ENCODE peak calls at places on chromosomes 7 and 10, in nine cellular contexts. One of them, this sample, is unnamed.

GRCh38 chr7:66033471-66034385 is 41.9 kb upstream of the ASL start:
- DNase-seq in NCI-H774: no peak
- DNase-seq in OCI-LY7: no peak
- DNase-seq in MV-4-11: no peak
- DNase-seq in T-helper 2 cell: no peak
- DNase-seq in posterior cingulate gyrus: no peak
- DNase-seq in keratinocyte: no peak
- DNase-seq in right atrium auricular region: no peak
- DNase-seq in sciatic nerve: no peak
- DNase-seq in this sample: no peak

GRCh38 chr7:152145853-152146466 is 120.5 kb downstream of the GALNT11 start:
- DNase-seq in NCI-H774: no peak
- DNase-seq in OCI-LY7: peak; percentile 30
- DNase-seq in MV-4-11: peak; percentile 38
- DNase-seq in T-helper 2 cell: no peak
- DNase-seq in posterior cingulate gyrus: peak; percentile 23
- DNase-seq in keratinocyte: no peak
- DNase-seq in right atrium auricular region: no peak
- DNase-seq in sciatic nerve: no peak
- DNase-seq in this sample: no peak

GRCh38 chr10:3494879-3495230 is 290.2 kb downstream of the KLF6 start:
- DNase-seq in NCI-H774: no peak
- DNase-seq in OCI-LY7: no peak
- DNase-seq in MV-4-11: no peak
- DNase-seq in T-helper 2 cell: no peak
- DNase-seq in posterior cingulate gyrus: no peak
- DNase-seq in keratinocyte: no peak
- DNase-seq in right atrium auricular region: no peak
- DNase-seq in sciatic nerve: no peak
- DNase-seq in this sample: no peak

GRCh38 chr10:101453791-101454718 is 100.1 kb downstream of the BTRC start:
- DNase-seq in NCI-H774: no peak
- DNase-seq in OCI-LY7: no peak
- DNase-seq in MV-4-11: peak; percentile 30
- DNase-seq in T-helper 2 cell: no peak
- DNase-seq in posterior cingulate gyrus: no peak
- DNase-seq in keratinocyte: no peak
- DNase-seq in right atrium auricular region: no peak
- DNase-seq in sciatic nerve: no peak
- DNase-seq in this sample: no peak

GRCh38 chr10:83606275-83606674 is 533.0 kb upstream of the GHITM start:
- DNase-seq in NCI-H774: no peak
- DNase-seq in OCI-LY7: no peak
- DNase-seq in MV-4-11: no peak
- DNase-seq in T-helper 2 cell: no peak
- DNase-seq in posterior cingulate gyrus: no peak
- DNase-seq in keratinocyte: no peak
- DNase-seq in right atrium auricular region: no peak
- DNase-seq in sciatic nerve: no peak
- DNase-seq in this sample: no peak

GRCh38 chr10:71286521-71287294 is 32.4 kb upstream of the SLC29A3 start:
- DNase-seq in NCI-H774: no peak
- DNase-seq in OCI-LY7: no peak
- DNase-seq in MV-4-11: no peak
- DNase-seq in T-helper 2 cell: no peak
- DNase-seq in posterior cingulate gyrus: no peak
- DNase-seq in keratinocyte: no peak
- DNase-seq in right atrium auricular region: no peak
- DNase-seq in sciatic nerve: no peak
- DNase-seq in this sample: no peak

GRCh38 chr10:94230134-94230785 is 132.5 kb downstream of the NOC3L start:
- DNase-seq in NCI-H774: no peak
- DNase-seq in OCI-LY7: no peak
- DNase-seq in MV-4-11: no peak
- DNase-seq in T-helper 2 cell: no peak
- DNase-seq in posterior cingulate gyrus: no peak
- DNase-seq in keratinocyte: no peak
- DNase-seq in right atrium auricular region: no peak
- DNase-seq in sciatic nerve: no peak
- DNase-seq in this sample: no peak

GRCh38 chr10:100339236-100339635 is 7.8 kb upstream of the SCD start:
- DNase-seq in NCI-H774: no peak
- DNase-seq in OCI-LY7: peak; percentile 74
- DNase-seq in MV-4-11: peak; percentile 88
- DNase-seq in T-helper 2 cell: no peak
- DNase-seq in posterior cingulate gyrus: no peak
- DNase-seq in keratinocyte: no peak
- DNase-seq in right atrium auricular region: no peak
- DNase-seq in sciatic nerve: no peak
- DNase-seq in this sample: no peak

GRCh38 chr10:60569681-60570080 is 180.0 kb upstream of the ANK3 start:
- DNase-seq in NCI-H774: no peak
- DNase-seq in OCI-LY7: no peak
- DNase-seq in MV-4-11: no peak
- DNase-seq in T-helper 2 cell: no peak
- DNase-seq in posterior cingulate gyrus: no peak
- DNase-seq in keratinocyte: no peak
- DNase-seq in right atrium auricular region: no peak
- DNase-seq in sciatic nerve: no peak
- DNase-seq in this sample: no peak

GRCh38 chr10:51667992-51668689 is 31.3 kb downstream of the CSTF2T start:
- DNase-seq in NCI-H774: no peak
- DNase-seq in OCI-LY7: no peak
- DNase-seq in MV-4-11: no peak
- DNase-seq in T-helper 2 cell: no peak
- DNase-seq in posterior cingulate gyrus: no peak
- DNase-seq in keratinocyte: no peak
- DNase-seq in right atrium auricular region: no peak
- DNase-seq in sciatic nerve: no peak
- DNase-seq in this sample: no peak

GRCh38 chr7:42254217-42254616 is 17.2 kb upstream of the GLI3 start:
- DNase-seq in NCI-H774: no peak
- DNase-seq in OCI-LY7: no peak
- DNase-seq in MV-4-11: peak; percentile 76
- DNase-seq in T-helper 2 cell: no peak
- DNase-seq in posterior cingulate gyrus: no peak
- DNase-seq in keratinocyte: no peak
- DNase-seq in right atrium auricular region: no peak
- DNase-seq in sciatic nerve: no peak
- DNase-seq in this sample: no peak

GRCh38 chr7:133330085-133330484 is 77.2 kb downstream of the EXOC4 start:
- DNase-seq in NCI-H774: no peak
- DNase-seq in OCI-LY7: no peak
- DNase-seq in MV-4-11: no peak
- DNase-seq in T-helper 2 cell: no peak
- DNase-seq in posterior cingulate gyrus: no peak
- DNase-seq in keratinocyte: no peak
- DNase-seq in right atrium auricular region: no peak
- DNase-seq in sciatic nerve: no peak
- DNase-seq in this sample: no peak

GRCh38 chr7:29565186-29565540 is 1.5 kb downstream of the PRR15 start:
- DNase-seq in NCI-H774: no peak
- DNase-seq in OCI-LY7: no peak
- DNase-seq in MV-4-11: no peak
- DNase-seq in T-helper 2 cell: no peak
- DNase-seq in posterior cingulate gyrus: no peak
- DNase-seq in keratinocyte: no peak
- DNase-seq in right atrium auricular region: no peak
- DNase-seq in sciatic nerve: no peak
- DNase-seq in this sample: no peak

GRCh38 chr10:132446661-132447445 is 49.9 kb downstream of the PWWP2B start:
- DNase-seq in NCI-H774: peak; percentile 37
- DNase-seq in OCI-LY7: peak; percentile 89
- DNase-seq in MV-4-11: peak; percentile 85
- DNase-seq in T-helper 2 cell: no peak
- DNase-seq in posterior cingulate gyrus: no peak
- DNase-seq in keratinocyte: peak; percentile 58
- DNase-seq in right atrium auricular region: no peak
- DNase-seq in sciatic nerve: no peak
- DNase-seq in this sample: no peak

GRCh38 chr7:4675771-4676373 is 6.2 kb upstream of the FOXK1 start:
- DNase-seq in NCI-H774: no peak
- DNase-seq in OCI-LY7: no peak
- DNase-seq in MV-4-11: no peak
- DNase-seq in T-helper 2 cell: no peak
- DNase-seq in posterior cingulate gyrus: no peak
- DNase-seq in keratinocyte: no peak
- DNase-seq in right atrium auricular region: no peak
- DNase-seq in sciatic nerve: no peak
- DNase-seq in this sample: no peak

GRCh38 chr10:109647627-109648026 is 275.7 kb downstream of the XPNPEP1 start:
- DNase-seq in NCI-H774: no peak
- DNase-seq in OCI-LY7: peak; percentile 3
- DNase-seq in MV-4-11: no peak
- DNase-seq in T-helper 2 cell: no peak
- DNase-seq in posterior cingulate gyrus: no peak
- DNase-seq in keratinocyte: no peak
- DNase-seq in right atrium auricular region: no peak
- DNase-seq in sciatic nerve: no peak
- DNase-seq in this sample: no peak

GRCh38 chr10:32960022-32960421 is 2.0 kb upstream of the ITGB1 start:
- DNase-seq in NCI-H774: no peak
- DNase-seq in OCI-LY7: peak; percentile 76
- DNase-seq in MV-4-11: no peak
- DNase-seq in T-helper 2 cell: no peak
- DNase-seq in posterior cingulate gyrus: no peak
- DNase-seq in keratinocyte: no peak
- DNase-seq in right atrium auricular region: no peak
- DNase-seq in sciatic nerve: no peak
- DNase-seq in this sample: no peak

GRCh38 chr10:50512743-50513416 is 110.9 kb downstream of the SGMS1 start:
- DNase-seq in NCI-H774: no peak
- DNase-seq in OCI-LY7: peak; percentile 19
- DNase-seq in MV-4-11: no peak
- DNase-seq in T-helper 2 cell: no peak
- DNase-seq in posterior cingulate gyrus: no peak
- DNase-seq in keratinocyte: no peak
- DNase-seq in right atrium auricular region: no peak
- DNase-seq in sciatic nerve: no peak
- DNase-seq in this sample: no peak

GRCh38 chr7:145534301-145534700 is 582.3 kb upstream of the CNTNAP2 start:
- DNase-seq in NCI-H774: no peak
- DNase-seq in OCI-LY7: no peak
- DNase-seq in MV-4-11: no peak
- DNase-seq in T-helper 2 cell: no peak
- DNase-seq in posterior cingulate gyrus: no peak
- DNase-seq in keratinocyte: no peak
- DNase-seq in right atrium auricular region: no peak
- DNase-seq in sciatic nerve: no peak
- DNase-seq in this sample: no peak

GRCh38 chr7:40437936-40438634 is 303.3 kb downstream of the SUGCT start:
- DNase-seq in NCI-H774: no peak
- DNase-seq in OCI-LY7: no peak
- DNase-seq in MV-4-11: no peak
- DNase-seq in T-helper 2 cell: no peak
- DNase-seq in posterior cingulate gyrus: no peak
- DNase-seq in keratinocyte: no peak
- DNase-seq in right atrium auricular region: no peak
- DNase-seq in sciatic nerve: no peak
- DNase-seq in this sample: no peak

GRCh38 chr10:100662067-100662466 is 83.3 kb upstream of the PAX2 start:
- DNase-seq in NCI-H774: no peak
- DNase-seq in OCI-LY7: no peak
- DNase-seq in MV-4-11: no peak
- DNase-seq in T-helper 2 cell: no peak
- DNase-seq in posterior cingulate gyrus: no peak
- DNase-seq in keratinocyte: no peak
- DNase-seq in right atrium auricular region: no peak
- DNase-seq in sciatic nerve: no peak
- DNase-seq in this sample: no peak

GRCh38 chr7:117012284-117013174 is 59.2 kb downstream of the ST7 start:
- DNase-seq in NCI-H774: no peak
- DNase-seq in OCI-LY7: peak; percentile 9
- DNase-seq in MV-4-11: peak; percentile 42
- DNase-seq in T-helper 2 cell: no peak
- DNase-seq in posterior cingulate gyrus: no peak
- DNase-seq in keratinocyte: no peak
- DNase-seq in right atrium auricular region: no peak
- DNase-seq in sciatic nerve: no peak
- DNase-seq in this sample: no peak

GRCh38 chr10:119651514-119652327 is 541 bp downstream of the BAG3 start:
- DNase-seq in NCI-H774: no peak
- DNase-seq in OCI-LY7: no peak
- DNase-seq in MV-4-11: no peak
- DNase-seq in T-helper 2 cell: no peak
- DNase-seq in posterior cingulate gyrus: peak; percentile 30
- DNase-seq in keratinocyte: no peak
- DNase-seq in right atrium auricular region: no peak
- DNase-seq in sciatic nerve: no peak
- DNase-seq in this sample: no peak

GRCh38 chr7:81884817-81885216 is 115.0 kb upstream of the HGF start:
- DNase-seq in NCI-H774: no peak
- DNase-seq in OCI-LY7: no peak
- DNase-seq in MV-4-11: no peak
- DNase-seq in T-helper 2 cell: no peak
- DNase-seq in posterior cingulate gyrus: no peak
- DNase-seq in keratinocyte: no peak
- DNase-seq in right atrium auricular region: no peak
- DNase-seq in sciatic nerve: no peak
- DNase-seq in this sample: no peak

GRCh38 chr7:8284606-8285005 is 22.6 kb upstream of the ICA1 start:
- DNase-seq in NCI-H774: no peak
- DNase-seq in OCI-LY7: no peak
- DNase-seq in MV-4-11: no peak
- DNase-seq in T-helper 2 cell: no peak
- DNase-seq in posterior cingulate gyrus: no peak
- DNase-seq in keratinocyte: no peak
- DNase-seq in right atrium auricular region: no peak
- DNase-seq in sciatic nerve: no peak
- DNase-seq in this sample: peak; percentile 53

GRCh38 chr7:1028044-1028770 is 16.1 kb upstream of the GPR146 start:
- DNase-seq in NCI-H774: peak; percentile 85
- DNase-seq in OCI-LY7: peak; percentile 89
- DNase-seq in MV-4-11: peak; percentile 77
- DNase-seq in T-helper 2 cell: peak; percentile 67
- DNase-seq in posterior cingulate gyrus: peak; percentile 94
- DNase-seq in keratinocyte: no peak
- DNase-seq in right atrium auricular region: peak; percentile 89
- DNase-seq in sciatic nerve: peak; percentile 96
- DNase-seq in this sample: peak; percentile 93

GRCh38 chr7:95596183-95597135 is at the start of gene PDK4:
- DNase-seq in NCI-H774: peak; percentile 36
- DNase-seq in OCI-LY7: no peak
- DNase-seq in MV-4-11: peak; percentile 12
- DNase-seq in T-helper 2 cell: no peak
- DNase-seq in posterior cingulate gyrus: peak; percentile 96
- DNase-seq in keratinocyte: no peak
- DNase-seq in right atrium auricular region: peak; percentile 99
- DNase-seq in sciatic nerve: peak; percentile 94
- DNase-seq in this sample: peak; percentile 96